ENCODE peak calls at places on chromosome 20, in seven cellular contexts. One of them, this sample, is unnamed. For H3K4me1, the result is how much of the 10 kb centered on the place peaks cover.

GRCh38 chr20:3710703-3711417 is 1.5 kb downstream of the SIGLEC1 start:
- DNase-seq in pancreas: peak
- DNase-seq in aorta: peak
- DNase-seq in left lung: peak
- DNase-seq in left ventricle myocardium inferior: peak
- DNase-seq in DND-41: peak
- DNase-seq in GM23248: peak
- DNase-seq in this sample: no peak

GRCh38 chr20:49989234-49990065 is 6.7 kb downstream of the SNAI1 start:
- DNase-seq in pancreas: no peak
- DNase-seq in left lung: peak
- DNase-seq in DND-41: no peak
- DNase-seq in aorta: peak
- DNase-seq in GM23248: peak
- DNase-seq in left ventricle myocardium inferior: peak
- DNase-seq in this sample: peak

GRCh38 chr20:36881331-36881730 is 5.4 kb downstream of the TLDC2 start:
- DNase-seq in left ventricle myocardium inferior: no peak
- DNase-seq in left lung: peak
- DNase-seq in GM23248: no peak
- DNase-seq in DND-41: no peak
- DNase-seq in pancreas: no peak
- DNase-seq in aorta: peak
- DNase-seq in this sample: no peak

GRCh38 chr20:35568645-35569044 is 26.8 kb downstream of the ERGIC3 start:
- DNase-seq in left ventricle myocardium inferior: no peak
- DNase-seq in left lung: peak
- DNase-seq in pancreas: no peak
- DNase-seq in GM23248: peak
- DNase-seq in aorta: peak
- DNase-seq in DND-41: no peak
- DNase-seq in this sample: no peak

GRCh38 chr20:2387580-2387979 is 6.9 kb downstream of the TGM6 start:
- DNase-seq in left ventricle myocardium inferior: no peak
- DNase-seq in aorta: no peak
- DNase-seq in left lung: no peak
- DNase-seq in pancreas: no peak
- DNase-seq in GM23248: no peak
- DNase-seq in DND-41: no peak
- DNase-seq in this sample: no peak

GRCh38 chr20:20083796-20084195 is 31.5 kb downstream of the CFAP61 start:
- DNase-seq in DND-41: no peak
- DNase-seq in aorta: no peak
- DNase-seq in left ventricle myocardium inferior: no peak
- DNase-seq in GM23248: peak
- DNase-seq in pancreas: no peak
- DNase-seq in left lung: no peak
- DNase-seq in this sample: no peak

GRCh38 chr20:48919336-48919881 is 2.1 kb upstream of the ARFGEF2 start:
- DNase-seq in DND-41: no peak
- DNase-seq in pancreas: no peak
- DNase-seq in left lung: no peak
- DNase-seq in GM23248: no peak
- DNase-seq in left ventricle myocardium inferior: no peak
- DNase-seq in aorta: no peak
- DNase-seq in this sample: no peak

GRCh38 chr20:25859649-25860530 is 163.2 kb upstream of the ZNF337 start:
- DNase-seq in left ventricle myocardium inferior: peak
- DNase-seq in pancreas: peak
- DNase-seq in GM23248: peak
- DNase-seq in left lung: peak
- DNase-seq in aorta: peak
- DNase-seq in DND-41: peak
- DNase-seq in this sample: peak

GRCh38 chr20:62304331-62305148 is 1.7 kb downstream of the ADRM1 start:
- DNase-seq in left lung: no peak
- DNase-seq in DND-41: no peak
- DNase-seq in pancreas: no peak
- DNase-seq in left ventricle myocardium inferior: no peak
- DNase-seq in GM23248: no peak
- DNase-seq in aorta: no peak
- DNase-seq in this sample: no peak

GRCh38 chr20:34516038-34516873 is at the start of gene DYNLRB1:
- DNase-seq in left lung: peak
- DNase-seq in aorta: peak
- DNase-seq in left ventricle myocardium inferior: peak
- DNase-seq in DND-41: peak
- DNase-seq in GM23248: peak
- DNase-seq in pancreas: peak
- DNase-seq in this sample: peak

GRCh38 chr20:34512955-34513419 is 3.2 kb upstream of the DYNLRB1 start:
- DNase-seq in pancreas: no peak
- DNase-seq in GM23248: no peak
- DNase-seq in left lung: no peak
- DNase-seq in left ventricle myocardium inferior: no peak
- DNase-seq in aorta: no peak
- DNase-seq in DND-41: no peak
- DNase-seq in this sample: no peak

GRCh38 chr20:34514897-34515483 is 1.2 kb upstream of the DYNLRB1 start:
- DNase-seq in DND-41: no peak
- DNase-seq in left ventricle myocardium inferior: no peak
- DNase-seq in GM23248: peak
- DNase-seq in pancreas: no peak
- DNase-seq in aorta: no peak
- DNase-seq in left lung: no peak
- DNase-seq in this sample: no peak

GRCh38 chr20:34516874-34517542 is 786 bp downstream of the DYNLRB1 start:
- DNase-seq in aorta: peak
- DNase-seq in left lung: no peak
- DNase-seq in DND-41: peak
- DNase-seq in GM23248: peak
- DNase-seq in left ventricle myocardium inferior: no peak
- DNase-seq in pancreas: no peak
- DNase-seq in this sample: no peak

GRCh38 chr20:34515484-34516037 is 661 bp upstream of the DYNLRB1 start:
- DNase-seq in aorta: peak
- DNase-seq in DND-41: peak
- DNase-seq in GM23248: peak
- DNase-seq in left ventricle myocardium inferior: peak
- DNase-seq in pancreas: peak
- DNase-seq in left lung: peak
- DNase-seq in this sample: no peak
- H3K4me1 ChIP-seq in aorta: under half
- H3K4me1 ChIP-seq in DND-41: under half
- H3K4me1 ChIP-seq in GM23248: under half
- H3K4me1 ChIP-seq in left ventricle myocardium inferior: half or more
- H3K4me1 ChIP-seq in pancreas: under half
- H3K4me1 ChIP-seq in left lung: under half
- H3K4me1 ChIP-seq in this sample: under half

GRCh38 chr20:52016022-52016421 is 175.6 kb downstream of the ZFP64 start:
- DNase-seq in GM23248: no peak
- DNase-seq in DND-41: no peak
- DNase-seq in pancreas: no peak
- DNase-seq in left lung: no peak
- DNase-seq in left ventricle myocardium inferior: no peak
- DNase-seq in aorta: no peak
- DNase-seq in this sample: no peak
- H3K27ac ChIP-seq in GM23248: no peak
- H3K27ac ChIP-seq in DND-41: no peak
- H3K27ac ChIP-seq in pancreas: no peak
- H3K27ac ChIP-seq in left lung: no peak
- H3K27ac ChIP-seq in left ventricle myocardium inferior: no peak
- H3K27ac ChIP-seq in aorta: no peak
- H3K27ac ChIP-seq in this sample: no peak

GRCh38 chr20:5118220-5119142 is 1.3 kb downstream of the PCNA start:
- DNase-seq in left lung: no peak
- DNase-seq in GM23248: peak
- DNase-seq in left ventricle myocardium inferior: no peak
- DNase-seq in pancreas: no peak
- DNase-seq in aorta: no peak
- DNase-seq in DND-41: no peak
- DNase-seq in this sample: no peak

GRCh38 chr20:5116875-5117274 is 2.9 kb downstream of the PCNA start:
- DNase-seq in left ventricle myocardium inferior: no peak
- DNase-seq in GM23248: no peak
- DNase-seq in aorta: no peak
- DNase-seq in pancreas: no peak
- DNase-seq in DND-41: no peak
- DNase-seq in left lung: no peak
- DNase-seq in this sample: no peak

GRCh38 chr20:5119435-5120188 is at the start of gene PCNA:
- DNase-seq in left lung: peak
- DNase-seq in DND-41: peak
- DNase-seq in aorta: peak
- DNase-seq in left ventricle myocardium inferior: peak
- DNase-seq in GM23248: peak
- DNase-seq in pancreas: peak
- DNase-seq in this sample: peak

GRCh38 chr20:5120189-5120484 is 379 bp upstream of the PCNA start:
- DNase-seq in pancreas: no peak
- DNase-seq in left lung: no peak
- DNase-seq in DND-41: no peak
- DNase-seq in left ventricle myocardium inferior: no peak
- DNase-seq in aorta: no peak
- DNase-seq in GM23248: no peak
- DNase-seq in this sample: no peak

DNA sequence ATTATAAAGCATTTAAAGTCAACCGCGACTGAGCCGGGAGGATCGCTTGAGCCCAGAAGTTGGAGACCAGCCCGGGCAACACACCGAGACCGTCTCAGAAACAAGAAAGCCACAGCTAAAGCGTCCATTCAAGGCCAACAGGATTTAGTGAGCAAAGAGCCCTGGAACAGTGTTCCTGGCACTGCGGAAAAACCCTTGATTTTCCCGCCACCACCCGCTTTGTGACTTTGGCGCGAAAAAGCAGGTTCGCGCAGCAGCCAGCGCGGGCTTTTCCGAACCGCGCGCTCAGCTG is 669 bp downstream of the PCNA start:
- DNase-seq in GM23248: no peak
- DNase-seq in DND-41: no peak
- DNase-seq in left ventricle myocardium inferior: no peak
- DNase-seq in left lung: no peak
- DNase-seq in aorta: no peak
- DNase-seq in pancreas: no peak
- DNase-seq in this sample: no peak
- H3K4me1 ChIP-seq in GM23248: under half
- H3K4me1 ChIP-seq in DND-41: half or more
- H3K4me1 ChIP-seq in left ventricle myocardium inferior: under half
- H3K4me1 ChIP-seq in left lung: under half
- H3K4me1 ChIP-seq in aorta: under half
- H3K4me1 ChIP-seq in pancreas: under half
- H3K4me1 ChIP-seq in this sample: under half

DNA sequence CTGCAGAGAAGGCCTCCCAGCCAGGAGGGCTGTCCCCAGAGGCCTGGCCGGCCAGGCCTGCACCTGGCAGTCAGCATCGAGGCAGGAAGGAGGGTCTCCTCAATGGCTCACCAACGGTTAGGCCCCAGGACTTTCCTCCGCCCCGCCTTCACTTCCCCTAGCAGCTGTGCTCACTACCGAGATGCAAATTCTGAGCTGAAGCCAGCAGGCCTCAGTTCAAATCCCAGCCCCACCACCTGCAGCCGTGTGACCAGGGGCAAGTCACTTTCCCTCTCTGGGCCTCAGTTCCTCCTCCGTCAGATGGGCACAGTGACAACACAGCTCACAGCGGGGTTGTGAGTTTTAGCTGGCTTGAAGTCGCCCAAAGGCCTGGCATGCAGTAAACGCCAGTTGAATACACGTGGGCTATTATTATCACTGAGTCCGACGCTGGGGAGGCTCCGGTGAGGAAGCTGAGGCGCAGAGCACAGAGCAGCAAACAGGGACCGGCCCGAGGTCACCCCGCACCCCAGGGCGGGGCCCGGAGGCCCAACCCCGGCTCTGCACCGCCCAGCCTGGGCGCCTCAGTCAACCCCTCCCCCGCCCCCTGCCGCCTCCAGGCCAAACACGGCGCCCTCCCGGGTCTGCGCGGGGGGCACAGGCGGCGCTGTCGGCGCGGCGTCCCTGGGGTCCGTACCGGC is 717 bp downstream of the E2F1 start:
- DNase-seq in left ventricle myocardium inferior: no peak
- DNase-seq in GM23248: peak
- DNase-seq in aorta: no peak
- DNase-seq in left lung: peak
- DNase-seq in pancreas: no peak
- DNase-seq in DND-41: peak
- DNase-seq in this sample: no peak
- H3K27ac ChIP-seq in left ventricle myocardium inferior: no peak
- H3K27ac ChIP-seq in GM23248: peak
- H3K27ac ChIP-seq in aorta: no peak
- H3K27ac ChIP-seq in left lung: peak
- H3K27ac ChIP-seq in pancreas: no peak
- H3K27ac ChIP-seq in DND-41: peak
- H3K27ac ChIP-seq in this sample: peak

DNA sequence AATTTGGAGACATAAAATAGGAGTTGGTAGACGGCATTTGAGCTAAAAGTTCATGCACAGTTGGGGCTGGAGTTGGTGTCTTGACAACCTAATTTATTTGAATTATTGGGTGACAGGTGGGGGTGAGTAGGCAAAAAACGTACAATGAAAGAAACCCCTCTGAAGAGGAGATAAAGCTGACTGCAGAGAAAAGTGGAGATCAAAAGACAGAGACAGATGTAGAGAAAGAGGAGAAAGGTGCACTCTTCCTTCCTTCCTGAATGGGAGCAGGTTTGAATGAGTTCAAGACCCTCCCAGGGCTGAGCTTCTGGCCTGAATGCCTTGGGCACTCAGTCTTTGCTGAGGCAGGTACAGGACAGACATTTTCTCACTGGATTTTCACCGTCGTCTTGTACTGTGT is 284.3 kb downstream of the DHX35 start:
- DNase-seq in aorta: no peak
- DNase-seq in pancreas: no peak
- DNase-seq in DND-41: peak
- DNase-seq in left ventricle myocardium inferior: no peak
- DNase-seq in GM23248: no peak
- DNase-seq in left lung: no peak
- DNase-seq in this sample: no peak
- H3K4me1 ChIP-seq in aorta: under half
- H3K4me1 ChIP-seq in pancreas: under half
- H3K4me1 ChIP-seq in DND-41: half or more
- H3K4me1 ChIP-seq in left ventricle myocardium inferior: under half
- H3K4me1 ChIP-seq in GM23248: under half
- H3K4me1 ChIP-seq in left lung: under half
- H3K4me1 ChIP-seq in this sample: under half

GRCh38 chr20:63752411-63753101 is 13.0 kb downstream of the SLC2A4RG start:
- DNase-seq in GM23248: no peak
- DNase-seq in DND-41: no peak
- DNase-seq in pancreas: no peak
- DNase-seq in left lung: peak
- DNase-seq in left ventricle myocardium inferior: no peak
- DNase-seq in aorta: peak
- DNase-seq in this sample: no peak
- H3K27ac ChIP-seq in GM23248: no peak
- H3K27ac ChIP-seq in DND-41: no peak
- H3K27ac ChIP-seq in pancreas: no peak
- H3K27ac ChIP-seq in left lung: no peak
- H3K27ac ChIP-seq in left ventricle myocardium inferior: no peak
- H3K27ac ChIP-seq in aorta: no peak
- H3K27ac ChIP-seq in this sample: no peak

This sample was measured in SJSA1.